ENCODE peak calls at places on chromosomes 1 and 21, in four cellular contexts. S, D, U and L are unnamed samples.

GRCh38 chr1:43603004-43603403 is 46.9 kb upstream of the KDM4A start:
- DNase-seq in D (no peak), S (no peak), U (no peak), L (no peak)

GRCh38 chr1:215590779-215591491 is 23.8 kb downstream of the KCTD3 start:
- DNase-seq in U (no peak), S (no peak), D (no peak), L (no peak)

GRCh38 chr1:41661428-41662060 is 177.1 kb upstream of the EDN2 start:
- DNase-seq in D (no peak), U (no peak), S (no peak), L (no peak)

GRCh38 chr1:98221926-98222325 is 301.1 kb upstream of the DPYD start:
- DNase-seq in S (no peak), D (peak), U (no peak), L (no peak)

GRCh38 chr1:203359010-203359571 is 8.2 kb upstream of the FMOD start:
- DNase-seq in D (no peak), S (no peak), U (no peak), L (no peak)

GRCh38 chr1:54800899-54801759 is at the start of gene TTC22:
- DNase-seq in U (peak), S (peak), D (no peak), L (peak)

GRCh38 chr1:66489972-66490601 is 43.9 kb upstream of the SGIP1 start:
- DNase-seq in U (no peak), D (no peak), S (no peak), L (no peak)

GRCh38 chr1:75615664-75616435 is 4.9 kb upstream of the SLC44A5 start:
- DNase-seq in S (peak), U (no peak), D (no peak), L (peak)

GRCh38 chr21:31221051-31221450 is 123.0 kb downstream of the TIAM1 start:
- DNase-seq in S (no peak), U (no peak), D (no peak), L (no peak)

GRCh38 chr1:28910379-28911125 is 3.8 kb upstream of the EPB41 start:
- DNase-seq in D (no peak), U (no peak), S (no peak), L (no peak)

GRCh38 chr1:84800090-84801073 is 92.6 kb downstream of the LPAR3 start:
- DNase-seq in D (no peak), U (no peak), S (no peak), L (no peak)

GRCh38 chr1:53326598-53327182 is 1.2 kb downstream of the LRP8 start:
- DNase-seq in S (no peak), D (no peak), U (no peak), L (no peak)

GRCh38 chr1:239008568-239008967 is 377.8 kb upstream of the CHRM3 start:
- DNase-seq in S (no peak), U (no peak), D (no peak), L (no peak)

GRCh38 chr1:206030714-206031113 is 7.0 kb upstream of the CTSE start:
- DNase-seq in U (peak), D (peak), S (peak), L (peak)

GRCh38 chr1:89609781-89610456 is 23.0 kb upstream of the LRRC8C start:
- DNase-seq in D (peak), U (no peak), S (no peak), L (no peak)

GRCh38 chr1:223775054-223775453 is 62.7 kb downstream of the CAPN2 start:
- DNase-seq in S (no peak), D (no peak), U (no peak), L (no peak)

GRCh38 chr1:58288624-58289142 is 257.8 kb downstream of the OMA1 start:
- DNase-seq in U (no peak), D (no peak), S (no peak), L (no peak)

GRCh38 chr1:58287894-58288623 is 258.5 kb downstream of the OMA1 start:
- DNase-seq in S (no peak), D (no peak), U (no peak), L (no peak)

GRCh38 chr1:58290685-58291372 is 255.7 kb downstream of the OMA1 start:
- DNase-seq in D (no peak), S (no peak), U (no peak), L (peak)

DNA sequence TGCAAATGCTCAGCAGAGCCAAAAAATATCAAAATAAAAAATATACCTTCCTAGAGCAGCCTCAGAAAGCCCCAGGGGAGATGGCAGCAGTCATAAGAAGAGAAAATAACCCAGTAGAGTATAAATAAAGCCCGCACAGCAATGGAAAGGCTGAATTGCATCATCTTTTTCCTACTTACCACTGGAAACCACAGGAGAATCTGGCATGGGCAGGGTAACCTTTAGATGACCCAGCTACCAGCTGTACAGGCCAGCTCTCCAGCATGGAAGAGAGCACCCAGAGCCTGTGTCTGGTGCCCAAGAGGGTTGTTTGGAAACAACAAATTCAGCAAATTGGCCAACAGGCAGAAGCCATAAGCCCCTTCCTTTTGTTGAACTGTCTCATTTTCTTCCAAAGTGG is 253.1 kb downstream of the OMA1 start:
- DNase-seq in D (no peak), S (no peak), U (no peak), L (no peak)
- TF ChIP-seq NR2C2 in D (no peak), S (no peak), U (no peak), L (no peak)

GRCh38 chr1:119822406-119822805 is 11.1 kb upstream of the REG4 start:
- DNase-seq in D (no peak), S (no peak), U (no peak), L (no peak)
- TF ChIP-seq ETV6 in D (no peak), S (no peak), U (no peak), L (no peak)

GRCh38 chr21:18608226-18608625 is 204.6 kb upstream of the TMPRSS15 start:
- DNase-seq in S (no peak), D (no peak), U (no peak), L (no peak)

GRCh38 chr21:18602711-18603110 is 199.1 kb upstream of the TMPRSS15 start:
- DNase-seq in S (no peak), U (no peak), D (no peak), L (no peak)

GRCh38 chr21:18603246-18603645 is 199.7 kb upstream of the TMPRSS15 start:
- DNase-seq in D (no peak), S (no peak), U (no peak), L (no peak)
- TF ChIP-seq NR2C2 in D (no peak), S (no peak), U (no peak), L (no peak)

DNA sequence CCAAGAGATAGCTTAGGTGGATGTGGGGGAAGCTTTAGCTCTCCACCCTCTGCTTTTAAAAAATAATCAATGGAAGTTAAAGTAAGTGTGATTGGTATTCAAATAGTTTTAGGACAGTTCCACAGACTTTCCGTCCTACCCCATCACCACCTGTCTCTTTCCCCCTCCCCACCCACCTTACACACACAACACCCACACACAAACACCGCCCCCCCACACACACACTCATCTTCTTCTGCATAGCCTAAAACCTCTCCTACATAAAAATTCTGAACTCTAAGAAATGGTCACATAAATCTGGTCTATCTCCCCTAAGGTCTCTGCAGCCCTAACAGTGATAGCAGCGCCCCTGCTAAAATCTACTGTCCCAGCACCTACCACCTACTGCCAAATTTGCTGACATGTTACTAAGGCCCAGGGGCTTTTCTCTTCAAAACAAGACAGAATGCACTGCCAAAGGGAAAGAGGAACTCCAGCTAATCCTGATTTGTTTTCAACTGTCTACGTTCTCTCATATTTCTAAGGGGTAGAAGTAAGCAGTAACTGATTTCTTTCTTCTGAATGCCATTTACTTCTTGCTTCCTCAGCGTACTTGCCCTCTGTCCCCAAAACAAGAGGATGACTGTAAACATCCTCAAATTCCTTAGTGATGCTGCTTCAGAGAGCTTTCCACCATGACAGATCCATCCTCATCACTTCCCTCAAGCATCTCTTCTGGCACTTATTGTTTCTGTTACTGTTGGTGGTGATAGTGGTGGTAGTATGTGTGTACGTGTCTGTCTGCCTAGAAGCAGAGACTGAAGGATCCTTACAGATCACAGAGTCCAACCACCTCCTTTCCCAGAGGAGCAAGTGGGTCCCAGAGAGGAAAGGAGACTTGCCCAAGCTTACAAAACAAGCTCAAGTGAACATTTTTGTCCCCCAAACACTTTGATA is 56.8 kb downstream of the LUZP1 start:
- DNase-seq in D (no peak), U (no peak), S (no peak), L (no peak)
- TF ChIP-seq ETV6 in D (no peak), U (no peak), S (no peak), L (no peak)

GRCh38 chr1:112508242-112509004 is at the start of gene WNT2B:
- DNase-seq in D (peak), S (peak), U (no peak), L (peak)
- TF ChIP-seq NR2C2 in D (no peak), S (no peak), U (no peak), L (no peak)

GRCh38 chr1:204505674-204506073 is 10.5 kb upstream of the MDM4 start:
- DNase-seq in D (no peak), S (no peak), U (no peak), L (no peak)

GRCh38 chr1:204507317-204508105 is 8.7 kb upstream of the MDM4 start:
- DNase-seq in D (peak), U (no peak), S (peak), L (peak)

GRCh38 chr1:204506091-204506968 is 9.9 kb upstream of the MDM4 start:
- DNase-seq in D (peak), U (peak), S (peak), L (peak)

GRCh38 chr1:204509186-204509635 is 7.0 kb upstream of the MDM4 start:
- DNase-seq in D (peak), S (no peak), U (no peak), L (no peak)

GRCh38 chr1:204506969-204507316 is 9.3 kb upstream of the MDM4 start:
- DNase-seq in S (peak), D (peak), U (peak), L (peak)
- TF ChIP-seq ETV6 in S (no peak), D (no peak), U (no peak), L (no peak)

GRCh38 chr1:79155991-79156390 is 149.5 kb upstream of the ADGRL4 start:
- DNase-seq in U (no peak), S (no peak), D (no peak), L (no peak)

DNA sequence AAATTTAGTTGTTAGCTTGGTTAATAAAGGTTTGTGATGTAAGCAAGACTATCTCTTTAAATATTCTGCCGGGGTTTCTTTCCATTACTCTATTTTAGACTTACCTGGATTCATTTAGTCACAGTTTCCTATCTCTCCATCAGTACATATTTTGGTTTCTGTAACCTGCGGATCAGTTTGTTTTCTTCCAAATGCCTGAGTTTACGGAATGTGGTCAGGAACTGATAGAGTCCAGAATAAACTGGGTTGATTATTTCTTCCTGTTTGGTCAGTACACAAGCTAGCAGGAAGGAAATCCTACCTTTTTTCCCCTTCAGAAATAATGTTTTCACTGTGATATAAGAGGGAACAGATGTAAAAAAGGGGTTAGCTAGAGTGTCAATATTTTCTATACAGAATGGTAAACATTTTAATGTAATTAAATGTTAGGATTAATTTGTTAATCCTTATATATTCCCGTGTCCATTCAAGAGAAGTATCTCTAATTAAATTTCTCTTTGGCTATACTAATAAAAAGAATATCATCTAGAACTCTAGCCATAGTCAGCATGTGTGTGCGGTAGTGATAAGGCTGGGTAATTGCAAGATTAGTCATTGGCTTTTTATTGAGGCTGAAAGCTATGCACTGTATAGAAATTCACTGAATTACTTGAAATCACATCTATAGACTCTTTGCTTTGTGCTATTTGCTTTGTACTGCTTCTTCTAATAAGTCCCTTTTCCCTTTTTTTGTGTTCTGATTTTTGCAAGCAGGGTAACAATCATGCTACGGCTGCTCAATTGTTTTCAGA is 144.7 kb upstream of the ADGRL4 start:
- DNase-seq in U (no peak), D (no peak), S (no peak), L (no peak)
- TF ChIP-seq NR2C2 in U (no peak), D (no peak), S (no peak), L (no peak)

GRCh38 chr1:165683848-165684485 is 14.4 kb downstream of the ALDH9A1 start:
- DNase-seq in S (no peak), U (no peak), D (no peak), L (no peak)

GRCh38 chr1:165688046-165688445 is 10.3 kb downstream of the ALDH9A1 start:
- DNase-seq in U (no peak), D (peak), S (no peak), L (no peak)

GRCh38 chr1:165686971-165687433 is 11.4 kb downstream of the ALDH9A1 start:
- DNase-seq in S (no peak), U (no peak), D (no peak), L (no peak)

DNA sequence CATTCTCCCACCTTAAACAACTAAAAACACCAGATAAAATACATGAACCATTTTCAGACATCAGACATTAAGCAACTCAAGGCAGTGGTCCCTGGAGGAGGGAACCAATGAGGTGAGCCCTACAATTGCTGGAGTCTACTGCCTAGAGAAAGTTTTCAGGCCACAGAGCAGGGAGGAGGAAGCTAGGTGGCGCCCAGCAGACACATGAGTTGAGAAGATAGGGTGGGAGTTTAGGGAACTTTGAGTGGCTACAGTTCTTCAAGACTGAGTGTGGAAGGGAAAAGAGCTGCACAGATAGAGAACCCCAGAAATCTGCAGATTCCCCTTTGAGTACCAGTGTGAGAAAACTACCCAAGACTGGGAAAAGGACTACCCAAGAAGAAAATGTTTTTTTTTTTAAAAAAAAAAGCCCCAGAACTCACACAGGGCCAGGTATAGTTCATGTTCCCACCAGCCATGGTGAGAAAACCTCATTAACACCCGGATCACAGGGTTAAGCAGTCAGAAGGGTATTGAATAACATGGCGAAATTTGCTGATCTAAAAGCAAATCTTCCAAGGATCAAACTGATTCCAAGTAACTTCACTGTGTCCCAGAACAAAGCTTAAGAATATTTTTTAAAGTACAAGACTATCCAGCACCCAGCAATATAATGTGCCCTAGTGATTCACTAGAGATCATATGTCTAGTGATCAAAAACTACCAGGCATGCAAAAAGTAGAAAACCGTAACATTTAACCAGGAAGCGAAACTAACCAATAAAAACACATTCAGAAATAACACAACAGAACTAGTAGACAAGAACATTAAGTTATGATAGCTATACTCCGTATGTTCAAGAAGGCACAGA is 12.0 kb downstream of the ALDH9A1 start:
- DNase-seq in S (peak), D (no peak), U (peak), L (peak)
- TF ChIP-seq ETV6 in S (no peak), D (no peak), U (no peak), L (no peak)

GRCh38 chr1:15245593-15246325 is 1.3 kb upstream of the FHAD1 start:
- DNase-seq in U (no peak), D (no peak), S (no peak), L (no peak)
- TF ChIP-seq NR2C2 in U (no peak), D (no peak), S (no peak), L (no peak)